ENCODE peak calls at places on chromosomes 6 and 20, in five cellular contexts. One of them, this sample, is unnamed.

GRCh38 chr20:6053064-6053775 is 640 bp downstream of the LRRN4 start:
- DNase-seq in heart left ventricle: no peak
- DNase-seq in A549: no peak
- DNase-seq in tibial nerve: no peak
- DNase-seq in upper lobe of left lung: no peak
- DNase-seq in this sample: peak

GRCh38 chr6:36227379-36228344 is 31.1 kb downstream of the BRPF3 start:
- DNase-seq in heart left ventricle: no peak
- DNase-seq in A549: no peak
- DNase-seq in tibial nerve: no peak
- DNase-seq in upper lobe of left lung: no peak
- DNase-seq in this sample: peak

GRCh38 chr6:80641591-80641990 is 535.1 kb downstream of the BCKDHB start:
- DNase-seq in heart left ventricle: no peak
- DNase-seq in A549: no peak
- DNase-seq in tibial nerve: no peak
- DNase-seq in upper lobe of left lung: no peak
- DNase-seq in this sample: no peak

GRCh38 chr6:168048724-168049025 is 30.3 kb downstream of the FRMD1 start:
- DNase-seq in heart left ventricle: no peak
- DNase-seq in A549: no peak
- DNase-seq in tibial nerve: no peak
- DNase-seq in upper lobe of left lung: no peak
- DNase-seq in this sample: no peak

GRCh38 chr6:155495011-155495768 is 39.6 kb upstream of the NOX3 start:
- DNase-seq in heart left ventricle: peak
- DNase-seq in A549: no peak
- DNase-seq in tibial nerve: peak
- DNase-seq in upper lobe of left lung: no peak
- DNase-seq in this sample: no peak

GRCh38 chr20:58893355-58894151 is 41.0 kb downstream of the GNAS start:
- DNase-seq in heart left ventricle: no peak
- DNase-seq in A549: no peak
- DNase-seq in tibial nerve: no peak
- DNase-seq in upper lobe of left lung: no peak
- DNase-seq in this sample: no peak

GRCh38 chr6:150466196-150466595 is 97.4 kb downstream of the IYD start:
- DNase-seq in heart left ventricle: no peak
- DNase-seq in A549: no peak
- DNase-seq in tibial nerve: no peak
- DNase-seq in upper lobe of left lung: no peak
- DNase-seq in this sample: no peak

GRCh38 chr20:50467618-50468373 is 42.4 kb upstream of the PTPN1 start:
- DNase-seq in heart left ventricle: no peak
- DNase-seq in A549: peak
- DNase-seq in tibial nerve: no peak
- DNase-seq in upper lobe of left lung: peak
- DNase-seq in this sample: no peak

GRCh38 chr6:29651413-29652197 is 5.3 kb upstream of the MOG start:
- DNase-seq in heart left ventricle: no peak
- DNase-seq in A549: peak
- DNase-seq in tibial nerve: no peak
- DNase-seq in upper lobe of left lung: no peak
- DNase-seq in this sample: no peak

GRCh38 chr20:41058007-41058673 is 29.5 kb downstream of the TOP1 start:
- DNase-seq in heart left ventricle: no peak
- DNase-seq in A549: peak
- DNase-seq in tibial nerve: no peak
- DNase-seq in upper lobe of left lung: peak
- DNase-seq in this sample: no peak

GRCh38 chr6:26232950-26233607 is 131.9 kb upstream of the BTN3A2 start:
- DNase-seq in heart left ventricle: no peak
- DNase-seq in A549: peak
- DNase-seq in tibial nerve: no peak
- DNase-seq in upper lobe of left lung: peak
- DNase-seq in this sample: no peak

GRCh38 chr6:169229611-169230321 is 23.9 kb downstream of the THBS2 start:
- DNase-seq in heart left ventricle: no peak
- DNase-seq in A549: no peak
- DNase-seq in tibial nerve: no peak
- DNase-seq in upper lobe of left lung: no peak
- DNase-seq in this sample: no peak

GRCh38 chr6:157200611-157201010 is 122.7 kb downstream of the TMEM242 start:
- DNase-seq in heart left ventricle: no peak
- DNase-seq in A549: no peak
- DNase-seq in tibial nerve: no peak
- DNase-seq in upper lobe of left lung: no peak
- DNase-seq in this sample: no peak

GRCh38 chr6:6783736-6784135 is 195.2 kb downstream of the LY86 start:
- DNase-seq in heart left ventricle: no peak
- DNase-seq in A549: no peak
- DNase-seq in tibial nerve: no peak
- DNase-seq in upper lobe of left lung: no peak
- DNase-seq in this sample: no peak

GRCh38 chr6:169023161-169023874 is 230.3 kb downstream of the THBS2 start:
- DNase-seq in heart left ventricle: no peak
- DNase-seq in A549: no peak
- DNase-seq in tibial nerve: no peak
- DNase-seq in upper lobe of left lung: no peak
- DNase-seq in this sample: peak

GRCh38 chr20:49415664-49416044 is 66.8 kb downstream of the KCNB1 start:
- DNase-seq in heart left ventricle: no peak
- DNase-seq in A549: no peak
- DNase-seq in tibial nerve: no peak
- DNase-seq in upper lobe of left lung: no peak
- DNase-seq in this sample: no peak

GRCh38 chr6:22149501-22150490 is 147.0 kb downstream of the PRL start:
- DNase-seq in heart left ventricle: peak
- DNase-seq in A549: no peak
- DNase-seq in tibial nerve: no peak
- DNase-seq in upper lobe of left lung: no peak
- DNase-seq in this sample: no peak

GRCh38 chr6:55449219-55449618 is 122.0 kb downstream of the GFRAL start:
- DNase-seq in heart left ventricle: no peak
- DNase-seq in A549: peak
- DNase-seq in tibial nerve: no peak
- DNase-seq in upper lobe of left lung: no peak
- DNase-seq in this sample: no peak

GRCh38 chr6:118334634-118335033 is 213.5 kb upstream of the PLN start:
- DNase-seq in heart left ventricle: no peak
- DNase-seq in A549: no peak
- DNase-seq in tibial nerve: no peak
- DNase-seq in upper lobe of left lung: no peak
- DNase-seq in this sample: no peak

GRCh38 chr20:17964632-17965031 is 4.0 kb downstream of the SNX5 start:
- DNase-seq in heart left ventricle: no peak
- DNase-seq in A549: no peak
- DNase-seq in tibial nerve: no peak
- DNase-seq in upper lobe of left lung: no peak
- DNase-seq in this sample: no peak

GRCh38 chr20:17961600-17961965 is 7.0 kb downstream of the SNX5 start:
- DNase-seq in heart left ventricle: no peak
- DNase-seq in A549: no peak
- DNase-seq in tibial nerve: no peak
- DNase-seq in upper lobe of left lung: no peak
- DNase-seq in this sample: no peak

GRCh38 chr20:17965042-17965697 is 3.4 kb downstream of the SNX5 start:
- DNase-seq in heart left ventricle: no peak
- DNase-seq in A549: no peak
- DNase-seq in tibial nerve: no peak
- DNase-seq in upper lobe of left lung: peak
- DNase-seq in this sample: no peak

GRCh38 chr20:17964073-17964472 is 4.5 kb downstream of the SNX5 start:
- DNase-seq in heart left ventricle: no peak
- DNase-seq in A549: no peak
- DNase-seq in tibial nerve: no peak
- DNase-seq in upper lobe of left lung: no peak
- DNase-seq in this sample: no peak

GRCh38 chr20:17963114-17963897 is 5.3 kb downstream of the SNX5 start:
- DNase-seq in heart left ventricle: no peak
- DNase-seq in A549: no peak
- DNase-seq in tibial nerve: no peak
- DNase-seq in upper lobe of left lung: no peak
- DNase-seq in this sample: no peak
- TF ChIP-seq POLR2A in heart left ventricle: no peak
- TF ChIP-seq POLR2A in A549: no peak
- TF ChIP-seq POLR2A in tibial nerve: no peak
- TF ChIP-seq POLR2A in upper lobe of left lung: no peak
- TF ChIP-seq POLR2A in this sample: no peak

DNA sequence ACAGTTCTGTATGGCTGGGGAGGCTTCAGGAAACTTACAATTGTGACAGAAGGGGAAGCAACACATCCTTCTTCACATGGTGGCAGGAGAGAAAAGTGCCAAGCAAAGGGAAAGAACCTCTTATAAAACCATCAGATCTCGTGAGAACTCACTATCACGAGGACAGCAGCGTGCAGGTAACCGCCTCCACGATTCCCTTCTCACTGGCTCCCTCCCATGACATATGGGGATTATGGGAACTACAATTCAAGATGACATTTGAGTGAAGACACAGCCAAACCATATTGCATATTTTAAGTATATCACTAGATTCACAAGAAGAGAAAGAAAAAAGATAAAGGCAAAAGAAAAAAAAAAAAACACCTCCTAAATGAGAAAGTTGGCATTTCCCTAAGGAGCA is 431.9 kb upstream of the RGS17 start:
- DNase-seq in heart left ventricle: no peak
- DNase-seq in A549: peak
- DNase-seq in tibial nerve: no peak
- DNase-seq in upper lobe of left lung: no peak
- DNase-seq in this sample: no peak
- TF ChIP-seq CTCF in heart left ventricle: no peak
- TF ChIP-seq CTCF in A549: no peak
- TF ChIP-seq CTCF in tibial nerve: no peak
- TF ChIP-seq CTCF in upper lobe of left lung: no peak
- TF ChIP-seq CTCF in this sample: no peak

GRCh38 chr6:81751388-81752083 is 945 bp downstream of the TENT5A start:
- DNase-seq in heart left ventricle: peak
- DNase-seq in A549: peak
- DNase-seq in tibial nerve: peak
- DNase-seq in upper lobe of left lung: peak
- DNase-seq in this sample: peak
- TF ChIP-seq POLR2A in heart left ventricle: no peak
- TF ChIP-seq POLR2A in A549: no peak
- TF ChIP-seq POLR2A in tibial nerve: no peak
- TF ChIP-seq POLR2A in upper lobe of left lung: no peak
- TF ChIP-seq POLR2A in this sample: no peak

DNA sequence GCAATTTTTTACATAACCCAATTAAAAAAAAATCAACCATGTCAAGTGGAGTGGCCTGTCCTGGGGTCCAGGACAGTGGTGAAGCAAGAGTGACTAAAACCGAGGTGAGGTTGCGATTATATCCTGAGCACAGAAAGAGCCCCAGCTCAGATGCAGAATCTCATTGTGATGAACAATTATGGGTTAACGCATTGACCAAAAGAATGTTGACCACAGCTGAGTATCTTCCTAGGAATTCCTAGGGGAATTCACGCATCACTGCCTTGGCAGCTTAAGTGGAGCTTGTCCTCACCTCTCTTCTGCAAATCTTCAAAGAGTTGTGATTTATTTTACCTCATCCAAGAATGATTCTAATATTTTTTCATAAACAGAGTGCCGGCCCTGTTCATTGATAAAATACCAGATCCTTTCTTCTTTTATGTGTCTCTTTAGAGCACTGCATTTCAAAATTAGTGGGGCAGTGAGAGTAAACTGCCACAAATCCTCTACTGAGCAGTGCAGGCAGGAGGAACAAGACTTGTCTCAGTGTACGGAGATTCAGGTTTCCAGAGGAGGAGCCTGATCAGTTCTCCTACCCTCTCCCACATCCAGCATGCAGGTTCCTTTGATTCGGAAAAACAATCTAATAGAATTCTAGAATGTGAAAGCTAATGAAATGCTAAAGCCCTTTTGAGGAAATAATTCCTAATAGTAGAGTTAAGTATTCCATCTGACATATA is 60.1 kb upstream of the ZNF184 start:
- DNase-seq in heart left ventricle: no peak
- DNase-seq in A549: no peak
- DNase-seq in tibial nerve: no peak
- DNase-seq in upper lobe of left lung: no peak
- DNase-seq in this sample: no peak
- TF ChIP-seq CTCF in heart left ventricle: no peak
- TF ChIP-seq CTCF in A549: no peak
- TF ChIP-seq CTCF in tibial nerve: no peak
- TF ChIP-seq CTCF in upper lobe of left lung: no peak
- TF ChIP-seq CTCF in this sample: no peak

GRCh38 chr6:43455034-43455747 is at the start of gene DLK2:
- DNase-seq in heart left ventricle: no peak
- DNase-seq in A549: no peak
- DNase-seq in tibial nerve: no peak
- DNase-seq in upper lobe of left lung: no peak
- DNase-seq in this sample: no peak
- TF ChIP-seq POLR2A in heart left ventricle: no peak
- TF ChIP-seq POLR2A in A549: no peak
- TF ChIP-seq POLR2A in tibial nerve: no peak
- TF ChIP-seq POLR2A in upper lobe of left lung: no peak
- TF ChIP-seq POLR2A in this sample: no peak

This sample was measured in lower leg skin.